ENCODE peak calls at places on chromosome 12, in ten cellular contexts. C is effector memory CD4-positive, alpha-beta T cell; F is tibial artery; L is uterus; K is naive thymus-derived CD4-positive, alpha-beta T cell; S is prostate gland; A is cardiac muscle cell; V is fibroblast of lung; U is stomach; R is IMR-90. P is an unnamed sample. For H3K4me1, the result is how much of the 10 kb centered on the place peaks cover.

GRCh38 chr12:34390846-34391700 is 368.8 kb downstream of the ALG10 start:
- DNase-seq in A (no peak), U (no peak), K (no peak), F (peak), R (no peak), C (no peak), V (no peak), L (no peak), S (no peak), P (no peak)

GRCh38 chr12:128969480-128970055 is 116.3 kb downstream of the GLT1D1 start:
- DNase-seq in L (no peak), S (no peak), K (no peak), C (no peak), A (no peak), V (no peak), R (no peak), U (peak), F (peak), P (no peak)

GRCh38 chr12:108457006-108457733 is 57.9 kb upstream of the FICD start:
- DNase-seq in U (no peak), A (peak), V (peak), C (no peak), K (no peak), S (no peak), F (no peak), R (peak), L (peak), P (no peak)

GRCh38 chr12:107749094-107749493 is 11.8 kb downstream of the PRDM4 start:
- DNase-seq in R (peak), V (no peak), K (no peak), A (peak), S (no peak), F (no peak), C (no peak), L (no peak), U (no peak), P (no peak)

GRCh38 chr12:92745874-92746553 is 43.2 kb downstream of the PLEKHG7 start:
- DNase-seq in C (no peak), A (peak), K (no peak), S (no peak), U (peak), L (peak), V (peak), F (peak), R (peak), P (no peak)

GRCh38 chr12:104643921-104644669 is 187.3 kb downstream of the CHST11 start:
- DNase-seq in A (no peak), R (no peak), F (no peak), U (peak), K (no peak), V (no peak), S (no peak), C (no peak), L (no peak), P (no peak)

GRCh38 chr12:27161458-27162228 is 79.3 kb upstream of the C12orf71 start:
- DNase-seq in R (no peak), C (no peak), F (no peak), K (no peak), V (no peak), S (no peak), L (no peak), U (no peak), A (no peak), P (no peak)

GRCh38 chr12:49888461-49889151 is 15.1 kb downstream of the FAIM2 start:
- DNase-seq in A (no peak), V (no peak), K (no peak), L (no peak), C (no peak), R (no peak), U (peak), F (no peak), S (peak), P (no peak)

GRCh38 chr12:51832708-51833107 is 15.8 kb downstream of the FIGNL2 start:
- DNase-seq in K (no peak), V (no peak), F (no peak), R (no peak), S (no peak), L (no peak), C (no peak), U (no peak), A (peak), P (no peak)

GRCh38 chr12:65712264-65713004 is 111.8 kb upstream of the HMGA2 start:
- DNase-seq in F (no peak), K (no peak), R (no peak), U (no peak), S (no peak), C (no peak), L (no peak), A (no peak), V (no peak), P (no peak)

GRCh38 chr12:104602426-104602825 is 145.7 kb downstream of the CHST11 start:
- DNase-seq in L (no peak), F (no peak), A (no peak), R (no peak), V (no peak), S (no peak), U (no peak), K (no peak), C (no peak), P (no peak)

GRCh38 chr12:5736016-5736415 is 209.0 kb downstream of the ANO2 start:
- DNase-seq in S (no peak), R (no peak), A (no peak), F (no peak), K (no peak), C (no peak), U (no peak), V (no peak), L (no peak), P (no peak)

GRCh38 chr12:131055596-131056233 is 102.0 kb downstream of the ADGRD1 start:
- DNase-seq in U (no peak), F (no peak), V (no peak), C (no peak), A (no peak), R (no peak), L (no peak), S (no peak), K (no peak), P (no peak)

GRCh38 chr12:112096667-112097066 is 11.9 kb downstream of the NAA25 start:
- DNase-seq in L (no peak), R (peak), K (no peak), S (no peak), V (peak), A (peak), U (no peak), F (no peak), C (no peak), P (peak)

GRCh38 chr12:101297661-101298060 is 17.8 kb downstream of the UTP20 start:
- DNase-seq in V (peak), K (no peak), U (no peak), F (no peak), L (no peak), R (peak), A (no peak), S (no peak), C (no peak), P (no peak)

GRCh38 chr12:131101006-131101405 is 147.3 kb downstream of the ADGRD1 start:
- DNase-seq in F (no peak), A (no peak), S (no peak), R (no peak), L (peak), C (no peak), V (no peak), K (no peak), U (peak), P (no peak)

GRCh38 chr12:51517316-51517715 is 73.7 kb upstream of the SCN8A start:
- DNase-seq in R (no peak), L (no peak), A (no peak), U (no peak), C (no peak), K (no peak), V (no peak), S (no peak), F (no peak), P (no peak)

GRCh38 chr12:713281-713875 is 39.0 kb upstream of the WNK1 start:
- DNase-seq in U (no peak), A (no peak), C (no peak), V (no peak), R (no peak), F (no peak), L (no peak), S (no peak), K (no peak), P (no peak)

GRCh38 chr12:47264951-47265350 is 185.2 kb upstream of the AMIGO2 start:
- DNase-seq in V (no peak), K (no peak), C (no peak), A (no peak), U (no peak), L (no peak), S (no peak), R (no peak), F (no peak), P (no peak)

GRCh38 chr12:31431721-31432120 is 105.8 kb upstream of the SINHCAF start:
- DNase-seq in S (no peak), V (peak), K (no peak), F (no peak), L (no peak), A (peak), U (no peak), R (peak), C (no peak), P (no peak)

GRCh38 chr12:29734299-29734698 is 49.4 kb downstream of the TMTC1 start:
- DNase-seq in K (no peak), A (no peak), V (no peak), R (no peak), U (no peak), C (no peak), S (no peak), L (no peak), F (no peak), P (no peak)

GRCh38 chr12:113818833-113819232 is 147.3 kb downstream of the RBM19 start:
- DNase-seq in S (no peak), V (no peak), R (no peak), C (no peak), L (no peak), A (peak), K (no peak), F (no peak), U (no peak), P (no peak)

GRCh38 chr12:46499226-46499625 is 126.7 kb upstream of the SLC38A2 start:
- DNase-seq in A (no peak), C (no peak), F (no peak), U (no peak), V (no peak), K (no peak), R (no peak), S (no peak), L (no peak), P (no peak)

GRCh38 chr12:57852195-57852594 is 5.7 kb upstream of the CTDSP2 start:
- DNase-seq in C (no peak), S (peak), U (no peak), V (no peak), F (peak), R (no peak), L (no peak), A (no peak), K (no peak), P (no peak)

GRCh38 chr12:93964936-93965335 is 183.4 kb upstream of the PLXNC1 start:
- DNase-seq in A (no peak), V (no peak), U (no peak), C (no peak), K (no peak), F (no peak), L (no peak), R (no peak), S (no peak), P (no peak)

GRCh38 chr12:57483466-57483865 is 3.8 kb upstream of the ARHGAP9 start:
- DNase-seq in V (no peak), C (no peak), F (no peak), U (no peak), S (no peak), A (peak), K (no peak), R (peak), L (no peak), P (no peak)

GRCh38 chr12:105928436-105928835 is 210.3 kb downstream of the NUAK1 start:
- DNase-seq in F (no peak), L (no peak), V (no peak), K (no peak), S (peak), C (no peak), U (peak), R (no peak), A (no peak), P (no peak)

GRCh38 chr12:29157486-29157946 is 8.4 kb downstream of the FAR2 start:
- DNase-seq in U (no peak), K (no peak), A (peak), R (peak), C (no peak), L (no peak), S (no peak), V (no peak), F (no peak), P (no peak)

GRCh38 chr12:27077586-27077985 is 4.8 kb downstream of the C12orf71 start:
- DNase-seq in U (no peak), K (no peak), C (no peak), R (no peak), A (no peak), S (no peak), L (no peak), V (no peak), F (no peak), P (no peak)

GRCh38 chr12:26058308-26058707 is 66.5 kb downstream of the BHLHE41 start:
- DNase-seq in R (no peak), F (no peak), A (no peak), K (no peak), V (no peak), L (no peak), U (no peak), C (no peak), S (no peak), P (no peak)

GRCh38 chr12:124498870-124499753 is 68.3 kb downstream of the NCOR2 start:
- DNase-seq in S (no peak), A (peak), L (no peak), F (no peak), U (no peak), V (peak), K (no peak), C (no peak), R (peak), P (no peak)

GRCh38 chr12:111642681-111643427 is 42.9 kb downstream of the BRAP start:
- DNase-seq in A (peak), L (no peak), F (no peak), U (no peak), C (no peak), K (no peak), R (no peak), S (no peak), V (peak), P (no peak)

GRCh38 chr12:24861751-24862575 is 86.9 kb downstream of the BCAT1 start:
- DNase-seq in K (no peak), S (no peak), C (no peak), U (no peak), V (no peak), L (no peak), A (peak), F (no peak), R (peak), P (no peak)

GRCh38 chr12:132049876-132050275 is 94.2 kb downstream of the DDX51 start:
- DNase-seq in U (no peak), K (no peak), S (no peak), C (no peak), L (no peak), A (no peak), F (no peak), R (no peak), V (no peak), P (no peak)

GRCh38 chr12:93571854-93572711 is at the start of gene SOCS2:
- DNase-seq in K (peak), V (peak), U (peak), F (peak), R (peak), C (no peak), S (peak), A (peak), L (peak), P (peak)

GRCh38 chr12:11162494-11162893 is 8.5 kb upstream of the SMIM10L1 start:
- DNase-seq in A (no peak), C (no peak), L (no peak), U (no peak), F (no peak), S (no peak), K (no peak), V (no peak), R (no peak), P (peak)

GRCh38 chr12:124814741-124815613 is 48.7 kb downstream of the SCARB1 start:
- DNase-seq in L (no peak), R (no peak), F (no peak), U (no peak), C (no peak), K (no peak), V (peak), A (peak), S (no peak), P (no peak)

GRCh38 chr12:69341328-69341727 is 6.9 kb upstream of the LYZ start:
- DNase-seq in A (no peak), R (no peak), K (no peak), S (no peak), C (no peak), F (no peak), U (no peak), V (no peak), L (no peak), P (no peak)

GRCh38 chr12:50642755-50643154 is 121.1 kb upstream of the ATF1 start:
- DNase-seq in R (no peak), U (no peak), K (no peak), V (no peak), S (peak), L (no peak), C (no peak), A (no peak), F (no peak), P (no peak)

GRCh38 chr12:117583677-117584076 is 222.3 kb upstream of the NOS1 start:
- DNase-seq in L (no peak), R (no peak), U (no peak), F (no peak), K (no peak), V (no peak), S (peak), A (no peak), C (no peak), P (no peak)

GRCh38 chr12:87182696-87183233 is 846.4 kb downstream of the C12orf50 start:
- DNase-seq in F (no peak), C (no peak), A (no peak), S (no peak), K (no peak), U (no peak), V (no peak), R (no peak), L (no peak), P (no peak)
- H3K4me1 ChIP-seq in F (under half), C (under half), A (under half), S (under half), K (under half), U (under half), V (under half), R (under half), L (under half), P (under half)

GRCh38 chr12:64428956-64429355 is 23.0 kb upstream of the TBK1 start:
- DNase-seq in F (no peak), V (no peak), K (no peak), S (peak), L (no peak), R (no peak), C (no peak), A (no peak), U (no peak), P (no peak)
- H3K4me1 ChIP-seq in F (under half), V (under half), K (under half), S (under half), L (under half), R (under half), C (under half), A (under half), U (under half), P (under half)

GRCh38 chr12:103530352-103530751 is 34.6 kb upstream of the C12orf42 start:
- DNase-seq in K (no peak), L (no peak), V (no peak), R (no peak), U (no peak), A (no peak), F (no peak), C (no peak), S (no peak), P (no peak)
- H3K4me1 ChIP-seq in K (under half), L (under half), V (under half), R (under half), U (under half), A (under half), F (under half), C (under half), S (under half), P (under half)

GRCh38 chr12:121043067-121043466 is 4.0 kb upstream of the OASL start:
- DNase-seq in R (no peak), K (no peak), V (no peak), L (no peak), F (no peak), S (no peak), C (no peak), A (no peak), U (no peak), P (no peak)
- H3K4me1 ChIP-seq in R (under half), K (under half), V (under half), L (under half), F (under half), S (under half), C (under half), A (under half), U (under half), P (under half)

GRCh38 chr12:77062396-77062795 is 3.0 kb downstream of the E2F7 start:
- DNase-seq in C (no peak), U (no peak), V (peak), A (peak), R (no peak), S (no peak), K (no peak), L (no peak), F (no peak), P (no peak)
- H3K4me1 ChIP-seq in C (under half), U (under half), V (under half), A (under half), R (under half), S (under half), K (under half), L (under half), F (under half), P (under half)

GRCh38 chr12:110107369-110108281 is 16.5 kb upstream of the IFT81 start:
- DNase-seq in U (no peak), F (peak), V (peak), A (peak), S (no peak), L (peak), R (peak), K (no peak), C (no peak), P (no peak)

GRCh38 chr12:110105961-110106540 is 18.1 kb upstream of the IFT81 start:
- DNase-seq in S (no peak), U (no peak), R (no peak), A (peak), L (no peak), C (no peak), K (no peak), V (peak), F (peak), P (no peak)

GRCh38 chr12:110109037-110109836 is 14.9 kb upstream of the IFT81 start:
- DNase-seq in L (peak), V (peak), F (peak), R (peak), U (peak), S (peak), K (no peak), C (no peak), A (peak), P (no peak)

GRCh38 chr12:110109837-110110535 is 14.2 kb upstream of the IFT81 start:
- DNase-seq in U (no peak), V (no peak), S (no peak), K (no peak), A (no peak), C (no peak), F (no peak), R (no peak), L (no peak), P (no peak)

DNA sequence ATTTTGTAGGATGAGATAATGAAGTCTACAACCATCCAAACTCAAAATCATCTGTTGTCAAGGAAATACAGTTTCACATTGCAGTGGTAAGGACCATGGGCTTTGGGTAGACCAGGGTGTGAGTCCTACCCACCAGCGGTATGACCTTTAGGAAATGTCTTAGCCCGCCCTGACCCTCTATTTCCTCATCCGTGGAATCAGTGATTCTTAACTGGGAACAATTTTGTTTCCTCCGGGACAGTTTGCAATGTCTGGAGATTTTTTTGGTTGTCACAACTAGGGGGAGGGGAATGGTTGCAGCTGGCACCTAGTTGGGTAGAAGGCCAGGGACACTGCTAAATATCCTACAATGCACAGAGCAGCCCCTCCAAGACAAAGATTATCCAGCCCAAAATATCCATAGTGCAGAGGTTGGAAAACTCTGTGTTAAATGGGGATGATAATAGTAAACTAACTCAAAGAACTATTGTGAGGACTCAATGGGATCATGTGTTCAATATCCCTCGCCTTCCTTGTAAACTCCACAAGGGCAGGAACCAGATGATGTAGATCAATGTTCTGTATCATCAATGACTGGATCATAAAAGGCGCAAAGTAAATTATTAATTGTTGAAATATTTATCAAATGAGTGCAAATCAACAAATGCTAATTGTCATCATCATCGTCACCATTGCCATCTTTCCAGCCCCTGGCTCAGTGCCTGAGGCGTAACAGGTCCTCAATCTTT is 15.7 kb upstream of the IFT81 start:
- DNase-seq in U (no peak), K (no peak), S (no peak), A (no peak), V (no peak), L (no peak), C (no peak), F (peak), R (no peak), P (no peak)
- H3K4me1 ChIP-seq in U (under half), K (under half), S (under half), A (under half), V (under half), L (under half), C (under half), F (under half), R (under half), P (under half)

GRCh38 chr12:12880537-12880936 is 10.8 kb upstream of the GPRC5A start:
- DNase-seq in R (no peak), U (no peak), V (no peak), A (no peak), L (no peak), S (no peak), F (no peak), K (no peak), C (no peak), P (no peak)
- H3K4me1 ChIP-seq in R (under half), U (under half), V (under half), A (under half), L (under half), S (under half), F (under half), K (under half), C (under half), P (under half)